ENCODE peak calls at places on chromosomes 1 and 21, in eight cellular contexts. U is anterior cingulate cortex, M is hypothalamus, G is foreskin keratinocyte, J is left ventricle myocardium superior, Z is HS-5, H is naive B cell, N is HT-29. Q is an unnamed sample.

GRCh38 chr1:39632491-39633417 is 6.7 kb downstream of the HEYL start:
- DNase-seq in U (no peak), M (no peak), G (no peak), J (peak; percentile 88), Z (no peak), H (no peak), N (no peak), Q (no peak)

GRCh38 chr21:32813265-32813903 is 41.8 kb upstream of the PAXBP1 start:
- DNase-seq in U (no peak), M (no peak), G (no peak), J (peak; percentile 38), Z (no peak), H (no peak), N (no peak), Q (no peak)

GRCh38 chr1:237145379-237145778 is 103.4 kb downstream of the RYR2 start:
- DNase-seq in U (no peak), M (no peak), G (no peak), J (no peak), Z (no peak), H (no peak), N (no peak), Q (no peak)

GRCh38 chr1:22916469-22916817 is 56.2 kb downstream of the LACTBL1 start:
- DNase-seq in U (peak; percentile 13), M (peak; percentile 19), G (no peak), J (no peak), Z (no peak), H (no peak), N (no peak), Q (peak; percentile 73)

GRCh38 chr21:26137379-26138060 is 33.0 kb downstream of the APP start:
- DNase-seq in U (no peak), M (no peak), G (no peak), J (no peak), Z (no peak), H (no peak), N (no peak), Q (no peak)

GRCh38 chr1:231512147-231512698 is 16.2 kb upstream of the TSNAX start:
- DNase-seq in U (no peak), M (no peak), G (peak; percentile 92), J (no peak), Z (peak; percentile 82), H (no peak), N (peak; percentile 53), Q (no peak)

GRCh38 chr1:64229307-64229706 is 25.9 kb downstream of the UBE2U start:
- DNase-seq in U (no peak), M (no peak), G (no peak), J (no peak), Z (no peak), H (no peak), N (no peak), Q (no peak)

GRCh38 chr1:232335261-232335660 is 294.7 kb downstream of the SIPA1L2 start:
- DNase-seq in U (no peak), M (no peak), G (no peak), J (no peak), Z (no peak), H (no peak), N (no peak), Q (no peak)

GRCh38 chr1:167297222-167298214 is 76.8 kb downstream of the POU2F1 start:
- DNase-seq in U (no peak), M (no peak), G (no peak), J (no peak), Z (no peak), H (no peak), N (peak; percentile 33), Q (no peak)

GRCh38 chr1:214551052-214551435 is 358 bp downstream of the PTPN14 start:
- DNase-seq in U (no peak), M (no peak), G (no peak), J (peak; percentile 75), Z (no peak), H (no peak), N (peak; percentile 62), Q (no peak)

GRCh38 chr1:103416681-103417318 is 108.7 kb upstream of the RNPC3 start:
- DNase-seq in U (no peak), M (no peak), G (no peak), J (no peak), Z (no peak), H (no peak), N (no peak), Q (no peak)

GRCh38 chr1:101846820-101847219 is 149.9 kb downstream of the OLFM3 start:
- DNase-seq in U (no peak), M (no peak), G (no peak), J (no peak), Z (no peak), H (no peak), N (no peak), Q (no peak)

GRCh38 chr21:26715878-26716506 is 129.2 kb downstream of the ADAMTS1 start:
- DNase-seq in U (peak; percentile 19), M (no peak), G (peak; percentile 46), J (peak; percentile 33), Z (no peak), H (no peak), N (peak; percentile 43), Q (peak; percentile 16)

GRCh38 chr1:116842654-116843053 is 67.1 kb upstream of the PTGFRN start:
- DNase-seq in U (no peak), M (no peak), G (no peak), J (no peak), Z (no peak), H (no peak), N (peak; percentile 13), Q (no peak)

GRCh38 chr1:58732087-58732486 is 32.2 kb upstream of the MYSM1 start:
- DNase-seq in U (no peak), M (no peak), G (peak; percentile 54), J (no peak), Z (no peak), H (no peak), N (no peak), Q (no peak)

GRCh38 chr1:90919900-90920299 is 101.9 kb downstream of the ZNF644 start:
- DNase-seq in U (no peak), M (no peak), G (peak; percentile 10), J (no peak), Z (no peak), H (no peak), N (no peak), Q (no peak)

GRCh38 chr1:154878371-154879355 is 8.6 kb upstream of the KCNN3 start:
- DNase-seq in U (peak; percentile 73), M (peak; percentile 61), G (no peak), J (peak; percentile 89), Z (no peak), H (peak; percentile 57), N (peak; percentile 77), Q (peak; percentile 59)

GRCh38 chr1:8083739-8084484 is 57.8 kb upstream of the ERRFI1 start:
- DNase-seq in U (no peak), M (no peak), G (peak; percentile 46), J (no peak), Z (no peak), H (no peak), N (peak; percentile 67), Q (no peak)

GRCh38 chr1:93255222-93256079 is 74.9 kb downstream of the CCDC18 start:
- DNase-seq in U (no peak), M (no peak), G (peak; percentile 73), J (no peak), Z (peak; percentile 75), H (no peak), N (no peak), Q (no peak)

GRCh38 chr1:174040387-174040786 is 18.2 kb upstream of the RC3H1 start:
- DNase-seq in U (no peak), M (no peak), G (peak; percentile 88), J (no peak), Z (peak; percentile 88), H (no peak), N (peak; percentile 74), Q (no peak)

GRCh38 chr1:151547119-151547899 is 7.2 kb downstream of the TUFT1 start:
- DNase-seq in U (no peak), M (no peak), G (peak; percentile 99), J (peak; percentile 53), Z (peak; percentile 98), H (no peak), N (peak; percentile 97), Q (no peak)

GRCh38 chr1:43522776-43523480 is 7.8 kb upstream of the PTPRF start:
- DNase-seq in U (no peak), M (no peak), G (peak; percentile 98), J (no peak), Z (peak; percentile 87), H (no peak), N (peak; percentile 88), Q (no peak)

GRCh38 chr1:229342902-229343587 is at the start of gene CCSAP:
- DNase-seq in U (peak; percentile 48), M (peak; percentile 62), G (peak; percentile 24), J (peak; percentile 81), Z (peak; percentile 8), H (peak; percentile 62), N (peak; percentile 47), Q (peak; percentile 74)

GRCh38 chr1:156693858-156694562 is 11.4 kb downstream of the CRABP2 start:
- DNase-seq in U (no peak), M (no peak), G (no peak), J (no peak), Z (no peak), H (no peak), N (peak; percentile 82), Q (no peak)

GRCh38 chr1:30450818-30451233 is 272.6 kb downstream of the MATN1 start:
- DNase-seq in U (no peak), M (no peak), G (no peak), J (no peak), Z (no peak), H (no peak), N (no peak), Q (no peak)

GRCh38 chr1:204828352-204828850 is 42.3 kb upstream of the NFASC start:
- DNase-seq in U (peak; percentile 84), M (peak; percentile 53), G (no peak), J (peak; percentile 88), Z (no peak), H (peak; percentile 22), N (no peak), Q (peak; percentile 85)

GRCh38 chr1:169005776-169006175 is 100.7 kb upstream of the ATP1B1 start:
- DNase-seq in U (peak; percentile 16), M (no peak), G (no peak), J (no peak), Z (no peak), H (no peak), N (no peak), Q (no peak)

GRCh38 chr1:156842618-156843300 is 16.2 kb downstream of the INSRR start:
- DNase-seq in U (no peak), M (no peak), G (no peak), J (no peak), Z (no peak), H (no peak), N (no peak), Q (no peak)

GRCh38 chr1:44817771-44818495 is 9.6 kb downstream of the BTBD19 start:
- DNase-seq in U (no peak), M (no peak), G (no peak), J (peak; percentile 9), Z (no peak), H (no peak), N (no peak), Q (no peak)

GRCh38 chr1:243267346-243268283 is 11.8 kb downstream of the SDCCAG8 start:
- DNase-seq in U (no peak), M (no peak), G (no peak), J (peak; percentile 34), Z (no peak), H (peak; percentile 20), N (peak; percentile 66), Q (no peak)

GRCh38 chr1:117967900-117968299 is 38.4 kb downstream of the WDR3 start:
- DNase-seq in U (no peak), M (no peak), G (peak; percentile 52), J (no peak), Z (no peak), H (no peak), N (no peak), Q (no peak)

Q was measured in occipital lobe.